ENCODE peak calls at places on chromosomes 3 and 15, in four cellular contexts. H is astrocyte of the spinal cord, V is NCI-H460, N is endodermal cell. K is an unnamed sample.

GRCh38 chr3:70870576-70870975 is 558.1 kb upstream of the MDFIC2 start:
- DNase-seq in H (no peak), V (no peak), N (no peak), K (no peak)

GRCh38 chr3:64666171-64666581 is 21.6 kb downstream of the ADAMTS9 start:
- DNase-seq in H (no peak), V (no peak), N (no peak), K (no peak)

GRCh38 chr15:66655997-66656396 is 46.0 kb upstream of the SMAD6 start:
- DNase-seq in H (no peak), V (no peak), N (no peak), K (peak; percentile 44)

GRCh38 chr3:103319912-103320311 is 885.1 kb downstream of the ZPLD1 start:
- DNase-seq in H (no peak), V (no peak), N (no peak), K (no peak)

GRCh38 chr3:141241248-141242034 is 9.8 kb downstream of the PXYLP1 start:
- DNase-seq in H (no peak), V (no peak), N (peak; percentile 26), K (no peak)

GRCh38 chr15:98549741-98550140 is 98.6 kb upstream of the IGF1R start:
- DNase-seq in H (no peak), V (no peak), N (no peak), K (no peak)

GRCh38 chr15:51299187-51300015 is 39.0 kb downstream of the CYP19A1 start:
- DNase-seq in H (no peak), V (no peak), N (no peak), K (no peak)

GRCh38 chr15:91852741-91853500 is 587 bp upstream of the SLCO3A1 start:
- DNase-seq in H (peak; percentile 59), V (peak; percentile 41), N (peak; percentile 88), K (peak; percentile 87)

GRCh38 chr3:16897254-16897926 is 12.6 kb downstream of the PLCL2 start:
- DNase-seq in H (no peak), V (no peak), N (no peak), K (no peak)

GRCh38 chr3:160154033-160154432 is 71.2 kb upstream of the C3orf80 start:
- DNase-seq in H (peak; percentile 76), V (no peak), N (no peak), K (no peak)

GRCh38 chr15:42056934-42057743 is 36.3 kb upstream of the PLA2G4E start:
- DNase-seq in H (peak; percentile 53), V (peak; percentile 70), N (peak; percentile 97), K (peak; percentile 84)

GRCh38 chr15:67101981-67102929 is 36.9 kb downstream of the SMAD3 start:
- DNase-seq in H (peak; percentile 87), V (no peak), N (no peak), K (no peak)

GRCh38 chr3:114406922-114407321 is 113.1 kb downstream of the TIGIT start:
- DNase-seq in H (no peak), V (no peak), N (no peak), K (no peak)

GRCh38 chr3:27626596-27627118 is 95.5 kb downstream of the EOMES start:
- DNase-seq in H (no peak), V (no peak), N (no peak), K (no peak)

GRCh38 chr15:91884604-91885003 is 31.1 kb downstream of the SLCO3A1 start:
- DNase-seq in H (no peak), V (no peak), N (no peak), K (peak; percentile 35)

GRCh38 chr3:29410200-29410599 is 129.3 kb downstream of the RBMS3 start:
- DNase-seq in H (no peak), V (no peak), N (no peak), K (no peak)

GRCh38 chr3:61561374-61562041 is at the start of gene PTPRG:
- DNase-seq in H (peak; percentile 95), V (peak; percentile 79), N (peak; percentile 93), K (peak; percentile 92)

GRCh38 chr15:61155741-61156700 is 73.1 kb downstream of the RORA start:
- DNase-seq in H (peak; percentile 87), V (no peak), N (peak; percentile 78), K (peak; percentile 16)

GRCh38 chr3:64358176-64358575 is 132.9 kb upstream of the PRICKLE2 start:
- DNase-seq in H (no peak), V (no peak), N (no peak), K (no peak)